ENCODE peak calls at places on chromosomes 11 and 22, in four cellular contexts. One of them, this sample, is unnamed.

GRCh38 chr11:110162216-110162615 is 69.0 kb downstream of the ZC3H12C start:
- DNase-seq in AG09319: no peak
- DNase-seq in lower leg skin: no peak
- DNase-seq in H9: no peak
- DNase-seq in this sample: no peak

GRCh38 chr22:32473388-32473952 is 1.1 kb upstream of the FBXO7 start:
- DNase-seq in AG09319: peak
- DNase-seq in lower leg skin: no peak
- DNase-seq in H9: no peak
- DNase-seq in this sample: peak

GRCh38 chr11:61698173-61698965 is 18.2 kb downstream of the DAGLA start:
- DNase-seq in AG09319: no peak
- DNase-seq in lower leg skin: no peak
- DNase-seq in H9: no peak
- DNase-seq in this sample: no peak

GRCh38 chr22:45949258-45949870 is 27.6 kb downstream of the WNT7B start:
- DNase-seq in AG09319: no peak
- DNase-seq in lower leg skin: no peak
- DNase-seq in H9: no peak
- DNase-seq in this sample: no peak

GRCh38 chr11:70137383-70137782 is 59.3 kb downstream of the ANO1 start:
- DNase-seq in AG09319: no peak
- DNase-seq in lower leg skin: no peak
- DNase-seq in H9: no peak
- DNase-seq in this sample: no peak

GRCh38 chr11:94895971-94896370 is 77.4 kb downstream of the CWC15 start:
- DNase-seq in AG09319: no peak
- DNase-seq in lower leg skin: no peak
- DNase-seq in H9: no peak
- DNase-seq in this sample: peak

GRCh38 chr11:46249103-46249942 is 28.1 kb upstream of the CREB3L1 start:
- DNase-seq in AG09319: no peak
- DNase-seq in lower leg skin: no peak
- DNase-seq in H9: no peak
- DNase-seq in this sample: no peak

GRCh38 chr11:133924661-133925060 is 32.1 kb downstream of the IGSF9B start:
- DNase-seq in AG09319: no peak
- DNase-seq in lower leg skin: no peak
- DNase-seq in H9: no peak
- DNase-seq in this sample: no peak

GRCh38 chr11:28459912-28460311 is 351.7 kb downstream of the METTL15 start:
- DNase-seq in AG09319: no peak
- DNase-seq in lower leg skin: no peak
- DNase-seq in H9: no peak
- DNase-seq in this sample: no peak

GRCh38 chr11:68632802-68633201 is 51.5 kb upstream of the GAL start:
- DNase-seq in AG09319: peak
- DNase-seq in lower leg skin: peak
- DNase-seq in H9: peak
- DNase-seq in this sample: peak

GRCh38 chr11:93718057-93718563 is 23.2 kb downstream of the TAF1D start:
- DNase-seq in AG09319: no peak
- DNase-seq in lower leg skin: no peak
- DNase-seq in H9: no peak
- DNase-seq in this sample: peak

GRCh38 chr11:110011595-110011994 is 81.6 kb upstream of the ZC3H12C start:
- DNase-seq in AG09319: no peak
- DNase-seq in lower leg skin: no peak
- DNase-seq in H9: no peak
- DNase-seq in this sample: no peak

GRCh38 chr11:796565-797299 is 1.3 kb downstream of the SLC25A22 start:
- DNase-seq in AG09319: no peak
- DNase-seq in lower leg skin: no peak
- DNase-seq in H9: no peak
- DNase-seq in this sample: no peak

GRCh38 chr22:45575607-45576272 is 73.1 kb downstream of the FBLN1 start:
- DNase-seq in AG09319: no peak
- DNase-seq in lower leg skin: no peak
- DNase-seq in H9: no peak
- DNase-seq in this sample: no peak

GRCh38 chr11:134270250-134270714 is 5.9 kb upstream of the GLB1L3 start:
- DNase-seq in AG09319: no peak
- DNase-seq in lower leg skin: peak
- DNase-seq in H9: peak
- DNase-seq in this sample: no peak

GRCh38 chr11:19164230-19164855 is 37.4 kb downstream of the CSRP3 start:
- DNase-seq in AG09319: no peak
- DNase-seq in lower leg skin: no peak
- DNase-seq in H9: no peak
- DNase-seq in this sample: no peak

GRCh38 chr11:35154960-35155359 is 16.0 kb downstream of the CD44 start:
- DNase-seq in AG09319: no peak
- DNase-seq in lower leg skin: no peak
- DNase-seq in H9: no peak
- DNase-seq in this sample: no peak

GRCh38 chr11:1497600-1497999 is 11.0 kb upstream of the MOB2 start:
- DNase-seq in AG09319: no peak
- DNase-seq in lower leg skin: no peak
- DNase-seq in H9: no peak
- DNase-seq in this sample: no peak

GRCh38 chr11:61266602-61267001 is 25.6 kb downstream of the PGA5 start:
- DNase-seq in AG09319: no peak
- DNase-seq in lower leg skin: no peak
- DNase-seq in H9: no peak
- DNase-seq in this sample: no peak

GRCh38 chr11:58813693-58814092 is 30.8 kb downstream of the GLYATL2 start:
- DNase-seq in AG09319: no peak
- DNase-seq in lower leg skin: no peak
- DNase-seq in H9: no peak
- DNase-seq in this sample: no peak

GRCh38 chr11:102883132-102883531 is 8.3 kb upstream of the MMP12 start:
- DNase-seq in AG09319: no peak
- DNase-seq in lower leg skin: no peak
- DNase-seq in H9: no peak
- DNase-seq in this sample: no peak

GRCh38 chr22:44369916-44370804 is 57.4 kb upstream of the SHISAL1 start:
- DNase-seq in AG09319: no peak
- DNase-seq in lower leg skin: no peak
- DNase-seq in H9: no peak
- DNase-seq in this sample: no peak

GRCh38 chr11:33478111-33478573 is 221.0 kb downstream of the HIPK3 start:
- DNase-seq in AG09319: no peak
- DNase-seq in lower leg skin: no peak
- DNase-seq in H9: no peak
- DNase-seq in this sample: no peak

GRCh38 chr22:49849161-49850020 is 4.3 kb upstream of the ZBED4 start:
- DNase-seq in AG09319: no peak
- DNase-seq in lower leg skin: no peak
- DNase-seq in H9: no peak
- DNase-seq in this sample: no peak

This sample was measured in dermis microvascular lymphatic vessel endothelial cell.